ENCODE peak calls at places on chromosome 21, in ten cellular contexts. J is ovary; H is osteoblast; L is foreskin keratinocyte; U is CD8-positive, alpha-beta T cell; P is heart left ventricle; I is RWPE1; N is prostate gland; T is tibial nerve; X is endothelial cell of umbilical vein. C is an unnamed sample.

GRCh38 chr21:43968410-43969114 is 43.5 kb upstream of the TRAPPC10 start:
- DNase-seq in P (no peak), H (peak; percentile 77), N (no peak), L (no peak), J (no peak), U (no peak), X (no peak), I (no peak), T (no peak), C (no peak)

GRCh38 chr21:33858672-33859372 is 56.8 kb downstream of the ATP5PO start:
- DNase-seq in U (no peak), H (no peak), L (no peak), I (no peak), P (no peak), T (no peak), J (no peak), N (no peak), X (no peak), C (no peak)

GRCh38 chr21:36694041-36694515 is 4.8 kb upstream of the SIM2 start:
- DNase-seq in N (no peak), L (no peak), H (peak; percentile 73), U (no peak), P (no peak), I (no peak), X (peak; percentile 29), T (no peak), J (no peak), C (no peak)

GRCh38 chr21:33441489-33442477 is 38.0 kb downstream of the TMEM50B start:
- DNase-seq in L (peak; percentile 89), U (no peak), X (no peak), N (no peak), T (no peak), H (peak; percentile 74), J (no peak), P (peak; percentile 70), I (peak; percentile 73), C (no peak)

GRCh38 chr21:21122680-21123079 is 124.5 kb downstream of the NCAM2 start:
- DNase-seq in I (no peak), U (no peak), P (no peak), N (no peak), H (no peak), T (no peak), X (no peak), L (no peak), J (no peak), C (no peak)

GRCh38 chr21:33117268-33117888 is 47.4 kb downstream of the OLIG1 start:
- DNase-seq in N (no peak), P (no peak), U (no peak), H (no peak), J (no peak), X (no peak), L (no peak), T (no peak), I (no peak), C (no peak)

GRCh38 chr21:34073749-34074282 is 438 bp downstream of the MRPS6 start:
- DNase-seq in U (peak; percentile 56), L (no peak), N (peak; percentile 13), I (peak; percentile 15), X (peak; percentile 10), J (peak; percentile 73), T (no peak), P (peak; percentile 53), H (peak; percentile 88), C (no peak)

GRCh38 chr21:14120091-14120734 is 90.5 kb downstream of the LIPI start:
- DNase-seq in P (no peak), T (no peak), L (no peak), J (no peak), I (peak; percentile 6), U (peak; percentile 18), X (no peak), H (no peak), N (no peak), C (no peak)

GRCh38 chr21:35237287-35237686 is 188.2 kb upstream of the RUNX1 start:
- DNase-seq in L (no peak), J (no peak), T (no peak), N (no peak), I (no peak), U (no peak), H (no peak), P (no peak), X (no peak), C (no peak)

GRCh38 chr21:29938968-29939858 is 583 bp downstream of the GRIK1 start:
- DNase-seq in X (no peak), P (no peak), U (no peak), I (no peak), N (no peak), L (no peak), J (no peak), T (no peak), H (peak; percentile 74), C (no peak)

GRCh38 chr21:25405991-25406390 is 201.3 kb downstream of the MRPL39 start:
- DNase-seq in I (no peak), N (no peak), J (no peak), X (no peak), P (no peak), H (no peak), L (no peak), U (no peak), T (no peak), C (no peak)

GRCh38 chr21:37281993-37282392 is 14.9 kb upstream of the VPS26C start:
- DNase-seq in L (no peak), I (no peak), T (no peak), U (peak; percentile 9), X (no peak), H (no peak), N (peak; percentile 7), P (no peak), J (no peak), C (no peak)

DNA sequence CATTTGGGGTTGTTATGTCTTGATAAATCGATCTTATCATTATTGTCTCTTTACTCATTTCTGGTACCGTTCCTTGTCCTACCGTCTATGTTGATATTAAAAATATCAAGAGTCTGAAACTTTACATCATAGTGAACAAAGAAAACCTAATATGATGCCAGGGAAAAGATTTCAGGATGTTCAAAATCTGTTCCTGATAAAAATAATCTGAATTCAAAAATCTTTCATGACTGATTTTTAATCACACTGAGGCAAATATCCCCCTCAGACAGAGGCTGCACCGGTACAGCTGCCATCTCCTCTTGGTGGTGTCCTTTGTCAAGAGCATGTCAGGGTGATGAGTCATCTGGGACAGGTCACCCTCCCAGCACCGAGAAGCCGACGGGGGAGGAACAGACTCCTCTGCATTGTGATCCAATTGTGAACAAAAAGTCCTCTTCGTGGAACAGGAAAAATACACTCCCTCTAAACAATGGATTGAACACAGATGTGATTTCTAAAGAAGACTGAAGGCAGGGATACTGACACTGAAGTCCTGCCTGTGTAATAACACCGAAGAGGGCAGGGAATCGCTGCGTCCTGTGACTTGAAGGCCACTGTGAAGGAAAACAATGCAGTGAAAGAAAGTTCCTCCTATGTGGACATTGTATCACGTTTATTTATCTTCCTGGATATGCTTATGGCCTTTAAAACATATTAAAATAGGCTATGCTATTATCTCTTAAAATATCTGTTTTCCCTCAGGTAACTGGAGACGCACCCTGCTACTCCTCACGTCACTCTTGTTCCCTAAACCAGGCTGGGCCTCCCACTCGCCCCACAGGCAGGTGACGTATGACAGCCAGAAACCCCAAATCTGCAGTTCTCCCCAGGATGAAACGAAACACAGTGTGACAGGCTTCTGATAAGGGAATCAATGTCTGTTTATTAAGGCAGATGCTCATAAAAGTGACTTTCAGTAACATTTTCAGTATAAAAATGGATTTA is 4.3 kb upstream of the SPATC1L start:
- DNase-seq in H (no peak), N (peak; percentile 82), T (no peak), U (no peak), P (peak; percentile 67), L (no peak), X (peak; percentile 83), I (peak; percentile 35), J (peak; percentile 56), C (no peak)
- H3K27ac ChIP-seq in H (peak overlapping the region; percentile 32), N (peak overlapping the region; percentile 99), T (peak overlapping the region; percentile 53), U (no peak overlapping the region), P (peak overlapping the region; percentile 96), L (peak overlapping the region; percentile 30), X (peak overlapping the region; percentile 69), I (peak overlapping the region; percentile 66), J (no peak overlapping the region), C (no peak overlapping the region)

DNA sequence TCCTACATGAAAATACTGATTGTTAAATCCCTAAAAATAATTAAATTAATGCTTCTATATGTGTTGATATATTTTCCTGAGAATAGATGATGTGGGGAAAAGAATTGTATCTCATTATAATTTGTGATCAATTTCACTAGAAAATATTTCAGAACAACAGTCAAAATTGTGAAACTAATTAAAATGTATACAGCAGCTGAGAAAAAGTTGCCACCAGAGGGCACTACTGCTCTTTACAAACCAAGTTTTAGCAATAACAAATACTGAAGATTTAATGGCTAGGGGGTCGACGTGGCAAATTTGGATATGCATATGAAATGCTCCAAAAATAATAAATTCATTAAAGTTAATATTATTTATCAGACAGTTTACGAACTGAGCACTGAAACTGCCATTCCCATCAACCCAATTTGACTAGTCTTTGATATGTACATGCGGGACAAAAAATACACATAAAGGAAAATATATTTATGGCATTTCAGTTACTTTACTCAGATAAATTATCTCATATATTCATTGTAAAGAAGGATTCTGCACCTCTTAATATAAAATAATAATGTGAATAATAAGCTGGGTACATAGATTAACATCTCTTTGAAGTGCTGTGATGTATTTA is 96.3 kb upstream of the TMPRSS15 start:
- DNase-seq in U (peak; percentile 12), I (no peak), N (no peak), T (peak; percentile 28), P (no peak), L (no peak), J (no peak), H (no peak), X (peak; percentile 35), C (no peak)
- TF ChIP-seq CTCF in U (peak; percentile 46), I (peak; percentile 79), N (peak; percentile 31), T (peak; percentile 35), P (peak; percentile 51), L (peak; percentile 88), J (no peak), H (peak; percentile 41), X (peak; percentile 55), C (peak; percentile 61)

DNA sequence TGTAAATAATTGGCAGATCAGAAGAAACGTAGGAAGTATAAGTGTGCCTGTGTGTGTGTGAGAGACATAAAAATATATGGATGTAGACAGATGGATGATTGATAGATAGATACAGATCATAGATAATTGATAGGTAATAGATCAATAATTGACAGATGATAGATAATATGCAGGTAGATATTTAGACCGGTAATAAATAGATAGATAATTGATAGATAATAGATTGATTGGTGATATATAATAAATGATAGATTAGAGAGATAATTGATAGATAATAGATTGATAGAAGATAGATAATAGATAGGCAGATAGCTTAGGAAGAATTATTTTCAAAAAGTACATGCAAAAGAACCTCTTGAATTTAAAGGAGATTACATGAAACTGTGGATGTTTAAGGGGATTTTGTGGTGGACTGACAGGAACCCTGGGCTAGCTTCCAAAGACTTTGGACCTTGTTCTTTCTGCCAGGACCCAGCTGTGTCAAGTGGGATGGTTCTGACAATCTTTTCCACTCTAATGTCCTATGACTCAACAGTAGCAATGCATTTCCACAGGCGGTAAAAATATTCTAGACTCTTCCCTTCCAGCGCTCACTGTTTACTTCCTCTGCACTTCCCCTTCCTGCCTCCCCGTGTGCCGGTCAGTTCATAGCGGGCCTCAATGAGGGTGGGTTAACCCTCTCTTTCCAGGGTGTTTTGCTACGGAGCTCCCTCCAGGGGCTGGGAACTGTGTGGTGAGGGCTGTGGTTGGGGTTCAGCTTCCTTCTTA is 39.4 kb downstream of the KCNJ15 start:
- DNase-seq in J (no peak), N (no peak), T (no peak), L (no peak), H (no peak), X (peak; percentile 68), I (no peak), P (no peak), U (no peak), C (no peak)
- H3K27ac ChIP-seq in J (no peak overlapping the region), N (no peak overlapping the region), T (peak overlapping the region; percentile 6), L (no peak overlapping the region), H (peak overlapping the region; percentile 75), X (no peak overlapping the region), I (peak overlapping the region; percentile 95), P (no peak overlapping the region), U (no peak overlapping the region), C (no peak overlapping the region)

GRCh38 chr21:27126140-27126539 is 159.3 kb upstream of the ADAMTS5 start:
- DNase-seq in H (no peak), J (no peak), P (no peak), L (no peak), U (no peak), I (no peak), X (no peak), N (no peak), T (no peak), C (no peak)
- TF ChIP-seq CTCF in H (no peak), J (no peak), P (no peak), L (no peak), U (no peak), I (no peak), X (no peak), N (no peak), T (no peak), C (no peak)